ENCODE peak calls at places on chromosomes 2 and 18, in six cellular contexts. R, W, M, Q, J and L are unnamed samples.

GRCh38 chr2:99682280-99683060 is 192.7 kb upstream of the REV1 start:
- DNase-seq in R (peak), W (no peak), M (no peak), Q (peak), J (peak), L (no peak)

GRCh38 chr2:112646102-112646719 is 472 bp downstream of the SLC20A1 start:
- DNase-seq in R (no peak), W (no peak), M (no peak), Q (no peak), J (no peak), L (peak)

GRCh38 chr2:70371753-70372152 is 69.9 kb upstream of the FAM136A start:
- DNase-seq in R (peak), W (no peak), M (no peak), Q (peak), J (no peak), L (no peak)

GRCh38 chr2:43227830-43228280 is 1.4 kb upstream of the ZFP36L2 start:
- DNase-seq in R (no peak), W (no peak), M (no peak), Q (no peak), J (no peak), L (no peak)

GRCh38 chr2:174465327-174465726 is 21.5 kb downstream of the GPR155 start:
- DNase-seq in R (no peak), W (no peak), M (no peak), Q (no peak), J (peak), L (no peak)

GRCh38 chr2:239402666-239403065 is 1.8 kb upstream of the HDAC4 start:
- DNase-seq in R (no peak), W (no peak), M (no peak), Q (no peak), J (no peak), L (no peak)

GRCh38 chr2:205766765-205767359 is 84.6 kb downstream of the NRP2 start:
- DNase-seq in R (peak), W (peak), M (no peak), Q (peak), J (peak), L (no peak)

GRCh38 chr2:240645346-240646060 is 20.2 kb downstream of the GPR35 start:
- DNase-seq in R (no peak), W (peak), M (no peak), Q (no peak), J (no peak), L (no peak)

GRCh38 chr2:227613272-227613660 is 1.4 kb downstream of the SCYGR3 start:
- DNase-seq in R (no peak), W (peak), M (no peak), Q (no peak), J (no peak), L (no peak)

GRCh38 chr18:48842259-48843061 is 108.3 kb downstream of the SMAD7 start:
- DNase-seq in R (no peak), W (no peak), M (peak), Q (no peak), J (peak), L (peak)

GRCh38 chr2:182586426-182586825 is 129.6 kb upstream of the DNAJC10 start:
- DNase-seq in R (no peak), W (no peak), M (no peak), Q (no peak), J (no peak), L (no peak)

GRCh38 chr2:117057021-117057420 is 757.5 kb upstream of the DDX18 start:
- DNase-seq in R (no peak), W (no peak), M (no peak), Q (no peak), J (no peak), L (no peak)

GRCh38 chr2:69255760-69256159 is 131.3 kb downstream of the GFPT1 start:
- DNase-seq in R (peak), W (no peak), M (no peak), Q (no peak), J (no peak), L (no peak)

GRCh38 chr2:109601693-109602250 is 12.0 kb downstream of the SEPTIN10 start:
- DNase-seq in R (no peak), W (no peak), M (no peak), Q (no peak), J (no peak), L (no peak)

GRCh38 chr2:187150667-187151066 is 297.4 kb downstream of the CALCRL start:
- DNase-seq in R (peak), W (no peak), M (no peak), Q (peak), J (no peak), L (no peak)

GRCh38 chr2:150388289-150388625 is 99.2 kb downstream of the RND3 start:
- DNase-seq in R (no peak), W (no peak), M (no peak), Q (no peak), J (no peak), L (no peak)

GRCh38 chr2:138512672-138513071 is 11.1 kb downstream of the SPOPL start:
- DNase-seq in R (no peak), W (no peak), M (no peak), Q (no peak), J (no peak), L (no peak)

GRCh38 chr2:1947316-1947715 is 203.0 kb upstream of the PXDN start:
- DNase-seq in R (no peak), W (no peak), M (no peak), Q (no peak), J (no peak), L (no peak)

GRCh38 chr18:24009651-24010333 is 4.8 kb upstream of the TTC39C start:
- DNase-seq in R (no peak), W (peak), M (no peak), Q (no peak), J (no peak), L (no peak)

GRCh38 chr2:235494716-235495372 is 1.0 kb downstream of the AGAP1 start:
- DNase-seq in R (peak), W (peak), M (peak), Q (peak), J (peak), L (no peak)

GRCh38 chr18:2932247-2933181 is 80.4 kb downstream of the LPIN2 start:
- DNase-seq in R (peak), W (peak), M (no peak), Q (peak), J (no peak), L (no peak)

GRCh38 chr2:38115216-38116012 is 39.5 kb upstream of the CYP1B1 start:
- DNase-seq in R (peak), W (peak), M (peak), Q (peak), J (peak), L (peak)

GRCh38 chr2:212107014-212107413 is 431.6 kb downstream of the ERBB4 start:
- DNase-seq in R (no peak), W (no peak), M (no peak), Q (no peak), J (no peak), L (no peak)

GRCh38 chr18:32889620-32890593 is 117.1 kb upstream of the KLHL14 start:
- DNase-seq in R (no peak), W (no peak), M (no peak), Q (no peak), J (no peak), L (no peak)

GRCh38 chr2:202339052-202339870 is 36.9 kb upstream of the BMPR2 start:
- DNase-seq in R (peak), W (no peak), M (no peak), Q (peak), J (no peak), L (no peak)

GRCh38 chr2:17540813-17541513 is 467 bp downstream of the VSNL1 start:
- DNase-seq in R (no peak), W (no peak), M (no peak), Q (no peak), J (no peak), L (no peak)

GRCh38 chr2:31401580-31401979 is 13.0 kb downstream of the XDH start:
- DNase-seq in R (peak), W (no peak), M (no peak), Q (peak), J (no peak), L (no peak)

GRCh38 chr2:197708331-197708730 is 3.2 kb downstream of the MARS2 start:
- DNase-seq in R (peak), W (no peak), M (no peak), Q (peak), J (no peak), L (no peak)

GRCh38 chr18:22005191-22005824 is 164.1 kb upstream of the GATA6 start:
- DNase-seq in R (peak), W (no peak), M (no peak), Q (peak), J (no peak), L (no peak)

GRCh38 chr18:47561316-47561715 is 309.9 kb upstream of the SKOR2 start:
- DNase-seq in R (no peak), W (no peak), M (no peak), Q (no peak), J (no peak), L (no peak)

GRCh38 chr18:77147418-77147852 is 14.9 kb upstream of the MBP start:
- DNase-seq in R (peak), W (peak), M (no peak), Q (peak), J (no peak), L (no peak)

GRCh38 chr2:187577310-187577709 is 23.1 kb upstream of the TFPI start:
- DNase-seq in R (no peak), W (no peak), M (no peak), Q (no peak), J (no peak), L (no peak)

GRCh38 chr2:236688563-236689392 is 119.2 kb downstream of the ACKR3 start:
- DNase-seq in R (no peak), W (no peak), M (no peak), Q (no peak), J (no peak), L (no peak)
- TF ChIP-seq CTCF in R (no peak), W (no peak), M (no peak), Q (no peak), J (no peak), L (no peak)

DNA sequence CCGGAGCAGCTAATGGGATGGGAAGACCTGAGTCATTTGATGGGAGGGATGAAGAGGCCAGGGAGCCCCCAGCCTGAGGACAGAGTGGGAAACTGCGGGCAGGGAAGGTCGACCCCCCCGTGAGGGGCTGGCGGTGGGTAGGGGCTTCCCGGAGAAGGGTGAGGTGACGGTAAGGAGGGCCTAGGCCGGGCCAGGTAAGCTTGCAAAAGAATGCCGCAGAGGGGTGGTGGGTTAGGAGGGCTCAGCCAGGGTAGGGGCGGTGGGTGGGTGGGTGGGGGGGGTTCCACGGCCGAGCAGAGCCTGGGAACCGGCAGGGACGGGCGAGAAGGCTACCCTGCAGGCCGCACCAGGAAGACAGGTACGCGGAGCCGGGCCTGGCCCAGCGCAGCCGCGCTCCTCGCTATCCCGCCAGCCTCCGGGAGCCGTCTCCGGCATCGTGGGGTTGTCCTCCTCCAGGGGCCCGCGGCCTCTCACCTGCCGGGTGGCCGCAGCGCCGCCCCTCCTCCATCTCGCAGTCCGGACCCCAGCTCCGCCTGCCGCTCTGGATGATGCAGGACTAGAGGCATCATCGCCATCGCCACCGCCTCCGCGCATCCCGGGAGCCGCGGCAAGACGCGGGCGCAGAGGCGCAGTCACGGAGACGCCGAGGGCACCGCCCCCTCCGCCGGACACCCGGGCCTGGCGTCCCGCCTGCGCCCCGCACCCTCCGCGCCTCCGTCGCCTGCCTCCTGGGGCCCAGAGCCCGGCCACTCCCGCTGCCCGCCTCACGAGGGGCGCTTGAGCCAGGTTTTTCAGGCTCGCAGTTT is at the start of gene GPR75:
- DNase-seq in R (peak), W (peak), M (no peak), Q (peak), J (peak), L (no peak)
- TF ChIP-seq CTCF in R (peak), W (no peak), M (no peak), Q (no peak), J (no peak), L (no peak)

GRCh38 chr18:46343940-46344372 is 239.8 kb downstream of the HAUS1 start:
- DNase-seq in R (no peak), W (peak), M (no peak), Q (no peak), J (peak), L (peak)
- TF ChIP-seq CTCF in R (no peak), W (no peak), M (no peak), Q (no peak), J (no peak), L (no peak)

GRCh38 chr18:31687529-31687928 is 3.1 kb upstream of the B4GALT6 start:
- DNase-seq in R (no peak), W (no peak), M (no peak), Q (no peak), J (no peak), L (no peak)
- TF ChIP-seq CTCF in R (peak), W (no peak), M (no peak), Q (no peak), J (peak), L (no peak)

DNA sequence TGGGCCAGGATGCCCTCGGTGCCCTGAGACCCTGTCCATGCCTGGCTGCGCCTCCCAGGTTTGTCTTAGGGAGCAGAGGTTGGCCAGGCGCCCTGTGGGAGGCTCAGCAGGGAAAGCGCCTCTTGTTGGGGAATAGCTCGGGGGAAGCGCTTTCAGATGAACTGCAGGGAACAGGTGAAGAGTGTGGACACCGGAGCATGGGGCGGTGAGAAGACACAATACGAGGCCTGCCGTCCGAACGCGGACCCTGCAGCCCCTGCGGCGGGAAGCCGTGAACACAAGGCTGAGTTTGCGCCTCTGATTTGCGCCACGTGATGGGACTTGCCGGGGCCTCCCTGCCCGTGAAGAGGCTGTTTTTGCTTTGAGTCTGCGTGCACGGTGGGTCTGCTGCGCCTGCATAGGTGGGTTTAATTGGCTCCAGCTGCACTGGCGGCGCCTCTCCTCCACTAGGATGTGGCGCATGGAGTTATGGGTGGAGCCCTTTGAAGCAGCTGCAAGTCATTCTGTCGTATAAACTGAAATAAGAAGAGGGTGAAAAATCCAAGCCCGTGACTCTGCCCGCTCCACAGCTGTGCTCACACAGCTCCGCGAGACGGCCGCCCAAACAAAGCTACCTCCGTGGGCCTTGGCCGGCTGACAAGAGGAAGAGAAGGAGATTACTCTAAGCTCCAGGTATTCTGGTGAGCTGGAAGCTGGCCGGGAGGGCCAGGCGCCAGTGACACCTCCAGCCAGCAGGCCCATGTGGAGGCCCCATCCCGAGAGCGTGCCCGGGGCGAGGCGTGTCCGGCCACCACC is 103.5 kb upstream of the CTDP1 start:
- DNase-seq in R (peak), W (no peak), M (peak), Q (peak), J (peak), L (no peak)
- TF ChIP-seq CTCF in R (no peak), W (no peak), M (no peak), Q (no peak), J (no peak), L (no peak)

GRCh38 chr2:220533485-220533884 is 906.1 kb downstream of the SLC4A3 start:
- DNase-seq in R (no peak), W (no peak), M (no peak), Q (peak), J (peak), L (no peak)
- TF ChIP-seq CTCF in R (peak), W (no peak), M (no peak), Q (peak), J (peak), L (no peak)

GRCh38 chr2:209331291-209331844 is 92.5 kb upstream of the MAP2 start:
- DNase-seq in R (peak), W (no peak), M (no peak), Q (peak), J (no peak), L (no peak)
- TF ChIP-seq CTCF in R (peak), W (peak), M (no peak), Q (peak), J (peak), L (no peak)